ENCODE peak calls at places on chromosomes 4 and X, in four cellular contexts. X is transverse colon, K is HepG2, B is IMR-90. M is an unnamed sample. For H3K36me3, the result is how much of the 10 kb centered on the place peaks cover.

GRCh38 chrX:150941580-150941979 is 41.6 kb upstream of the HMGB3 start:
- DNase-seq in X (no peak), K (no peak), B (no peak), M (no peak)

GRCh38 chr4:151676301-151676700 is 84.5 kb downstream of the GATB start:
- DNase-seq in X (no peak), K (no peak), B (peak), M (peak)

GRCh38 chr4:153497988-153498967 is 32.1 kb downstream of the TMEM131L start:
- DNase-seq in X (no peak), K (no peak), B (peak), M (no peak)

GRCh38 chrX:41512394-41512793 is 65.3 kb downstream of the NYX start:
- DNase-seq in X (no peak), K (no peak), B (no peak), M (no peak)

GRCh38 chrX:1719270-1719669 is 104.4 kb downstream of the ASMT start:
- DNase-seq in X (no peak), K (peak), B (no peak), M (no peak)

GRCh38 chr4:76211769-76212168 is 1.9 kb downstream of the SCARB2 start:
- DNase-seq in X (no peak), K (no peak), B (no peak), M (no peak)

GRCh38 chr4:12723849-12724447 is 760.2 kb downstream of the RAB28 start:
- DNase-seq in X (no peak), K (no peak), B (no peak), M (no peak)

GRCh38 chr4:70577220-70577927 is 14.7 kb upstream of the AMBN start:
- DNase-seq in X (no peak), K (peak), B (no peak), M (no peak)

GRCh38 chr4:24921491-24921890 is 8.6 kb upstream of the CCDC149 start:
- DNase-seq in X (no peak), K (no peak), B (no peak), M (no peak)

GRCh38 chrX:153971632-153972367 is at the start of gene HCFC1:
- DNase-seq in X (peak), K (peak), B (peak), M (peak)
- TF ChIP-seq POLR2A in X (no peak), K (no peak), B (peak), M (no peak)

DNA sequence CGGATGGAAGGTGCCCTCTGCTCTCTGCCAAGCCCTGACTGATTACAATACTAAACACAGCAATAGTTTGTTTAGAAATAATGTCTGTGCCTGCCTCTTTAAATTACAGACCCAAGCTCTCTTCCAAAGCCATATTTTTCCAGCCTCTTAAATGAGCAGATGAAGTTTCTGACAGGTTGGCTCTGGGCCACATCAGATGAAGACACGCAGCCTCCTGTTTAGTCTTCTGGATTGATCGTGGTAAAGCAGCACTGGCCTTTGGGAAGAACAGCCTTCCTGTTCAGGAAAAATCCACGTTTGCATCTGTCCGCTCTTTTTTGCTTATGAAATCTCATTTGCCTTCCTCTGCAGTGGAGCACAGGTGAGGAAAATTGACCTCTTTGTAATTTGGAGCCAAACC is 133.7 kb downstream of the CPE start:
- DNase-seq in X (no peak), K (no peak), B (no peak), M (no peak)
- H3K36me3 ChIP-seq in X (under half), K (under half), B (under half), M (under half)

GRCh38 chr4:115234405-115235093 is 121.1 kb upstream of the NDST4 start:
- DNase-seq in X (no peak), K (peak), B (no peak), M (no peak)
- TF ChIP-seq CTCF in X (no peak), K (peak), B (no peak), M (no peak)

DNA sequence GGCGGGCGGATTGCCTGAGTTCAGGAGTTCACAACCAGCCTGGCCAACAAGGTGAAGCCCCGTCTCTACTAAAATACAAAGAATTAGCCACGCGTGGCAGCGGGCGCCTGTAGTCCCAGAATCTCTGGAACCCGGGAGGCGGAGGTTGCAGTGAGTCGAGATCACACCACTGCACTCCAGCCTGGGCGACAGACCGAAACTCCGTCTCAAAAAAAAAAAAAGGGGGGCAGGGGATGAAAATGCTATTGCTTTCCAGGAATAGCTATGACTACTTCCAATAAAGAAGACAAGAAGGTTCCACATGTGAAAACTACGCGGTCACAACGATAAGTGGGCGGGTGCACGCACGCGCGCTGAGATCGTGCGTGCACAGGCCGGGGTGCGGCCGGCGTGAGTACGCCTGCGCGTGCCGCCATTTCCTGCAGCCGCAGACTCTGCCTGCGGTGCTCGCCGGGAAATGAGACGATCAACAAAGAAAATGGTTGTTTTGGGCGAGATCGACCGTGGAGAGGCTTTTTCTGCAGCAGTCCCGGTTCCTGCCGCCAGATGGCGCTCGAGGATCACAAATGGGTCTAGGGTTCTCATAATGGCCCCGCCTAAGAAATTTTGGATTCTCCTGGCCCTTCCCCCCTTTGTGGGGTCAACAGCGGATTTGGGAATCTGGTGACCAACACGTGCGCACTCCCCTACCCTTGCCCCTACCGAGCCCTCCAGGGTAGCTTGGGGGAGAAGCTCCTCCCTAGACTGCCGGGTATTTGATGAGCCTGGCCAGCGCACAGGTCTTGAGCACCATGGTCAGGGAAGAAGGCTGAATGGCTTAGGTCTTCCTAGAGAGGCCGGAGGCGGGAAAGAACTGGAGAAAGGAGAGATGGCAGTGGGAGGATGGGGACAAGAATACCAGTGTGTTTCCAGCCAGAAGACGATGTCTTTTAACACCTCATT is 35.1 kb downstream of the PNMA5 start:
- DNase-seq in X (peak), K (peak), B (peak), M (peak)
- TF ChIP-seq POLR2A in X (no peak), K (no peak), B (no peak), M (no peak)

GRCh38 chr4:108637856-108638255 is 12.5 kb upstream of the OSTC start:
- DNase-seq in X (no peak), K (no peak), B (no peak), M (no peak)

GRCh38 chr4:108636246-108636645 is 14.2 kb upstream of the OSTC start:
- DNase-seq in X (no peak), K (no peak), B (no peak), M (no peak)

DNA sequence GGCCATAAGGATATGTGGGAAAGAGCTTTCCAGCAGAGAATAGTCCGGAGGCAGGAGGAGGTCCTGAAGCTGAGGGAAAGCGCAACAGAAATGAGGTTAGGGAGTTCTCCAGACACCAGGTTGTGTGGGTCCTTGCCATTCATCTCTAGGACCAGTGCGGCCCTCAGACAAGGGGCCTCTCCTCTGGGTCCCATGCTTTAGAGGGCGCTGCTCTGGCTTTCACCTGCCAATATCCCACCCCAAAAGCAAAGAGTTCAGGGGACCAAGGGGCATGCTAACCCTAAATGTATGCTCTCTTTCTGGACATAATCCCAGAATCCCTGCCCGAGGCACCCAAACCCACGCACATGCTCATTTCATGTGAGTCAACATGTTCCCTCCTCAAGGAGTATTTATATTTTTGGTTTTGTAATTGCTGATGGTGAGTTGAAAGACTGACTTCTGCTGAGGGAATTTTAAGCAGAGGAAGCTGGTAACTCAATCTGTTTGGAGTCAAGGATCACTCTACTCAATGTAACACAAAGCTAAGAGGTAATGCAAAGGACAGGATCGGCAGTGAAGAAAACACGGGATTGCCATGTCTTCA is 14.8 kb downstream of the RPL34 start:
- DNase-seq in X (no peak), K (no peak), B (no peak), M (no peak)
- H3K36me3 ChIP-seq in X (under half), K (under half), B (under half), M (under half)

GRCh38 chrX:5233830-5234229 is 994.8 kb downstream of the NLGN4X start:
- DNase-seq in X (no peak), K (no peak), B (no peak), M (no peak)

GRCh38 chrX:5236749-5237148 is 991.9 kb downstream of the NLGN4X start:
- DNase-seq in X (no peak), K (no peak), B (no peak), M (no peak)

DNA sequence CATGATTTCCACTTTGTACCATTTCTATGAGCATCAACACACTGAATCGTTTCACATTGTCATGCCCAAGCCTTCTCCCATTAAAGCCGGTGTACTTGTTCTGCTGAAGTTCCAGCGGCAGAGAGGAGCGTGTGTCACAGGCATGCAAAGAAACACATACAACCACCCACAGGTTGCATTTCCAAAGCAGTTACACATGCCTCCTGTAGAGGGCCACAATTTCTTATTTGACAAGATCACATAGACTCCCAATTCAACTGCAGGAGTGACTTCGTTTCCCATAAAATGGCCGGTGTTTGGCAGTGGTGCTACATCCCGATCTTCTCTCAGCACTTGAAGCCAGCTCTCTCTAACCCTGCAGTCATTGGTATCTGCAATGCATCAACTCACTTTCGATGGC is 992.6 kb downstream of the NLGN4X start:
- DNase-seq in X (no peak), K (no peak), B (no peak), M (no peak)
- TF ChIP-seq CTCF in X (no peak), K (no peak), B (no peak), M (no peak)

GRCh38 chrX:122626871-122627270 is 557.2 kb upstream of the GRIA3 start:
- DNase-seq in X (no peak), K (no peak), B (no peak), M (no peak)
- TF ChIP-seq POLR2A in X (no peak), K (no peak), B (no peak), M (no peak)